ENCODE peak calls at places on chromosomes 11 and 22, in nine cellular contexts. O is body of pancreas, I is uterus, Q is tibial nerve, P is kidney epithelial cell, B is mammary epithelial cell, E is sigmoid colon, L is Caco-2, H is gastrocnemius medialis. G is an unnamed sample.

GRCh38 chr11:69352715-69353325 is 58.9 kb downstream of the MYEOV start:
- DNase-seq in O (no peak), I (no peak), Q (no peak), P (peak; percentile 79), B (peak; percentile 93), E (no peak), L (no peak), H (no peak), G (no peak)

GRCh38 chr11:119222308-119222707 is 16.2 kb downstream of the CBL start:
- DNase-seq in O (no peak), I (no peak), Q (no peak), P (no peak), B (no peak), E (no peak), L (no peak), H (no peak), G (no peak)

GRCh38 chr11:74262725-74263124 is 48.7 kb downstream of the P4HA3 start:
- DNase-seq in O (no peak), I (no peak), Q (no peak), P (no peak), B (no peak), E (no peak), L (no peak), H (no peak), G (no peak)

GRCh38 chr22:47631571-47632102 is 869.2 kb downstream of the TBC1D22A start:
- DNase-seq in O (no peak), I (no peak), Q (no peak), P (no peak), B (no peak), E (no peak), L (peak; percentile 91), H (no peak), G (no peak)

GRCh38 chr11:130163346-130164220 is 4.0 kb downstream of the ST14 start:
- DNase-seq in O (peak; percentile 66), I (no peak), Q (no peak), P (no peak), B (no peak), E (no peak), L (no peak), H (no peak), G (no peak)

GRCh38 chr11:79488286-79488685 is 47.5 kb upstream of the TENM4 start:
- DNase-seq in O (no peak), I (no peak), Q (no peak), P (no peak), B (no peak), E (no peak), L (no peak), H (no peak), G (no peak)

GRCh38 chr11:27234043-27234668 is 128.9 kb downstream of the CCDC34 start:
- DNase-seq in O (no peak), I (peak; percentile 80), Q (no peak), P (peak; percentile 91), B (peak; percentile 80), E (peak; percentile 75), L (peak; percentile 75), H (peak; percentile 49), G (no peak)

GRCh38 chr11:15101072-15101701 is 13.5 kb upstream of the INSC start:
- DNase-seq in O (peak; percentile 74), I (no peak), Q (peak; percentile 31), P (no peak), B (peak; percentile 49), E (peak; percentile 81), L (peak; percentile 62), H (peak; percentile 38), G (no peak)

GRCh38 chr11:47188262-47188661 is 2.0 kb upstream of the PACSIN3 start:
- DNase-seq in O (no peak), I (no peak), Q (no peak), P (no peak), B (no peak), E (no peak), L (no peak), H (no peak), G (no peak)

GRCh38 chr11:116603783-116604323 is 168.9 kb downstream of the BUD13 start:
- DNase-seq in O (no peak), I (no peak), Q (no peak), P (no peak), B (no peak), E (peak; percentile 41), L (peak; percentile 27), H (no peak), G (no peak)

GRCh38 chr11:67312187-67313021 is 9.1 kb downstream of the SSH3 start:
- DNase-seq in O (no peak), I (no peak), Q (no peak), P (no peak), B (peak; percentile 95), E (no peak), L (peak; percentile 85), H (no peak), G (no peak)

GRCh38 chr22:20264614-20265452 is 3.3 kb downstream of the RTN4R start:
- DNase-seq in O (no peak), I (no peak), Q (no peak), P (no peak), B (no peak), E (no peak), L (no peak), H (no peak), G (no peak)

GRCh38 chr22:20271114-20271994 is 3.2 kb upstream of the RTN4R start:
- DNase-seq in O (no peak), I (no peak), Q (no peak), P (no peak), B (no peak), E (no peak), L (no peak), H (no peak), G (no peak)

GRCh38 chr22:20267441-20268288 is 453 bp downstream of the RTN4R start:
- DNase-seq in O (peak; percentile 38), I (no peak), Q (no peak), P (no peak), B (peak; percentile 4), E (no peak), L (no peak), H (no peak), G (no peak)

GRCh38 chr22:20268289-20268349 is at the start of gene RTN4R:
- DNase-seq in O (no peak), I (no peak), Q (no peak), P (no peak), B (no peak), E (no peak), L (no peak), H (no peak), G (no peak)

GRCh38 chr22:20268350-20269012 is 363 bp upstream of the RTN4R start:
- DNase-seq in O (peak; percentile 74), I (peak; percentile 41), Q (no peak), P (no peak), B (peak; percentile 41), E (no peak), L (peak; percentile 56), H (peak; percentile 23), G (no peak)
- H3K4me3 ChIP-seq in O (no peak overlapping the region), I (no peak overlapping the region), Q (no peak overlapping the region), P (peak overlapping the region; percentile 47), B (peak overlapping the region; percentile 59), E (peak overlapping the region; percentile 41), L (peak overlapping the region; percentile 57), H (no peak overlapping the region), G (peak overlapping the region; percentile 47)

DNA sequence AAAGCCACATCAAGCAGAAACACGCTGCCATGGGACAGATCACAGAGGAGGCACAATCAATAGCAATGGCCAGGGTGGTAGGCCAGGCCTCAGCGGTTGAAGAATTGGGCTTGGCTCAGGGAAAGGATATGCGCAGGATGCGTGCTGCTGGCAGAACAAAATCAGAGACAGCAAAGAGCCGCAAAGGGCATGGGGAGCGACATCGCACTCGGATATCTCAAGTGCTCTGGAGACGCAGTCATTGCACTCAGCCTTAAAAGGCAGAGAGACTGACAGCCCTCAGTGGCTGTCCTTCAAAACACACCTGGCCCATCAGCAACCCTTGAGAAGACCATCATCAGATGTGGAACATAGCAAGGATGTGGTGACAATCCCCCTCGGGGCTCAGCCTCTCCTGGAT is 50.5 kb downstream of the CSNK2A3 start:
- DNase-seq in O (no peak), I (no peak), Q (no peak), P (no peak), B (no peak), E (no peak), L (no peak), H (no peak), G (no peak)
- H3K27me3 ChIP-seq in O (no peaks in the 10 kb centered on the region), I (no peaks in the 10 kb centered on the region), Q (no peaks in the 10 kb centered on the region), P (no peaks in the 10 kb centered on the region), B (no peaks in the 10 kb centered on the region), E (no peaks in the 10 kb centered on the region), L (peaks cover 1% of the 10 kb centered on the region), H (no peaks in the 10 kb centered on the region), G (no peaks in the 10 kb centered on the region)

GRCh38 chr11:59172345-59173079 is 580 bp downstream of the DTX4 start:
- DNase-seq in O (peak; percentile 29), I (no peak), Q (no peak), P (no peak), B (peak; percentile 27), E (no peak), L (peak; percentile 85), H (no peak), G (no peak)
- TF ChIP-seq CTCF in O (no peak), I (no peak), Q (no peak), P (no peak), B (no peak), E (no peak), L (no peak), H (no peak), G (no peak)

GRCh38 chr11:95444309-95445202 is 213.6 kb upstream of the SESN3 start:
- DNase-seq in O (no peak), I (no peak), Q (no peak), P (no peak), B (peak; percentile 73), E (no peak), L (no peak), H (no peak), G (no peak)
- H3K4me3 ChIP-seq in O (no peak overlapping the region), I (no peak overlapping the region), Q (no peak overlapping the region), P (no peak overlapping the region), B (no peak overlapping the region), E (no peak overlapping the region), L (no peak overlapping the region), H (no peak overlapping the region), G (no peak overlapping the region)

GRCh38 chr11:64720640-64721358 is 2.2 kb downstream of the NRXN2 start:
- DNase-seq in O (no peak), I (no peak), Q (no peak), P (no peak), B (no peak), E (no peak), L (no peak), H (no peak), G (no peak)
- H3K27me3 ChIP-seq in O (peaks cover 10% of the 10 kb centered on the region), I (peaks cover 8% of the 10 kb centered on the region), Q (peaks cover 75% of the 10 kb centered on the region), P (peaks cover 83% of the 10 kb centered on the region), B (no peaks in the 10 kb centered on the region), E (peaks cover 61% of the 10 kb centered on the region), L (peaks cover 9% of the 10 kb centered on the region), H (peaks cover 32% of the 10 kb centered on the region), G (peaks cover 6% of the 10 kb centered on the region)

G was measured in thoracic aorta.